ENCODE peak calls at places on chromosomes 5 and 9, in six cellular contexts. H is HL-60, B is heart left ventricle, T is fibroblast of lung, I is A673, X is upper lobe of right lung. A is an unnamed sample.

GRCh38 chr5:73796164-73797141 is 170.5 kb downstream of the ARHGEF28 start:
- DNase-seq in X (peak), B (peak), I (peak), H (peak), T (peak), A (peak)

GRCh38 chr5:18465833-18466681 is 831.8 kb downstream of the TAF11L14 start:
- DNase-seq in I (peak), X (no peak), H (peak), B (peak), T (peak), A (no peak)

GRCh38 chr5:142109356-142110045 is 922 bp downstream of the NDFIP1 start:
- DNase-seq in T (peak), X (no peak), B (no peak), H (no peak), I (peak), A (no peak)

GRCh38 chr5:149323235-149324205 is 21.8 kb upstream of the GRPEL2 start:
- DNase-seq in T (peak), I (no peak), X (no peak), H (no peak), B (no peak), A (no peak)

GRCh38 chr5:96662725-96663513 is 743 bp downstream of the CAST start:
- DNase-seq in X (peak), B (peak), I (peak), H (no peak), T (peak), A (no peak)

GRCh38 chr5:156819537-156819936 is 30.6 kb upstream of the PPP1R2B start:
- DNase-seq in H (no peak), T (no peak), X (no peak), I (no peak), B (no peak), A (no peak)

GRCh38 chr5:13278148-13278547 is 666.3 kb downstream of the DNAH5 start:
- DNase-seq in I (peak), T (no peak), B (no peak), H (no peak), X (no peak), A (no peak)

GRCh38 chr9:83023151-83023550 is 39.8 kb downstream of the RASEF start:
- DNase-seq in I (no peak), B (no peak), H (no peak), T (no peak), X (no peak), A (no peak)

GRCh38 chr5:173829826-173830225 is 58.3 kb upstream of the CPEB4 start:
- DNase-seq in I (no peak), X (no peak), T (no peak), B (no peak), H (no peak), A (no peak)

GRCh38 chr9:94630281-94630680 is 9.0 kb downstream of the FBP1 start:
- DNase-seq in T (no peak), B (no peak), H (no peak), X (no peak), I (no peak), A (no peak)

GRCh38 chr5:132831095-132831860 is 831 bp upstream of the SHROOM1 start:
- DNase-seq in T (no peak), B (no peak), H (no peak), I (no peak), X (no peak), A (no peak)
- H3K4me3 ChIP-seq in T (no peak), B (peak), H (no peak), I (peak), X (peak), A (peak)

DNA sequence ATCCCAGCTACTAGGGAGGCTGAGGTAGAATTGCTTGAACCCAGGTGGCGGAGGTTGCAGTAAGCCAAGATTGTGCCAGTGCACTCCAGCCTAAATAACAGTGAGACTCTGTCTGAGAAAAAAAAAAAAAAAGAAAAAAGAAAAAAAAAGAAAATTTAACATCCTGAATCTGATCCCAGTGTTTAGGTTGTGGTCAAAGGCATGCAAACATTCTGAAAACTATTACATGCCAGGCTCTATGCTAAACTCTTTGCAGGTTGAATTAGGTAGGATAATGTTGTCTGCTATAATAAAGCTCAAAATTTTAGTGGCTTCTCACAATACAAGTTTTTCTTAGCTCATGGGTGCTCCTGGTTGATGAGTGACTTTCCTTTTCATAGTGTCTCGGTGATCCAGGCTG is 367.4 kb downstream of the PSAT1 start:
- DNase-seq in T (no peak), B (no peak), H (no peak), I (no peak), X (no peak), A (no peak)
- TF ChIP-seq CTCF in T (no peak), B (no peak), H (no peak), I (no peak), X (no peak), A (no peak)

DNA sequence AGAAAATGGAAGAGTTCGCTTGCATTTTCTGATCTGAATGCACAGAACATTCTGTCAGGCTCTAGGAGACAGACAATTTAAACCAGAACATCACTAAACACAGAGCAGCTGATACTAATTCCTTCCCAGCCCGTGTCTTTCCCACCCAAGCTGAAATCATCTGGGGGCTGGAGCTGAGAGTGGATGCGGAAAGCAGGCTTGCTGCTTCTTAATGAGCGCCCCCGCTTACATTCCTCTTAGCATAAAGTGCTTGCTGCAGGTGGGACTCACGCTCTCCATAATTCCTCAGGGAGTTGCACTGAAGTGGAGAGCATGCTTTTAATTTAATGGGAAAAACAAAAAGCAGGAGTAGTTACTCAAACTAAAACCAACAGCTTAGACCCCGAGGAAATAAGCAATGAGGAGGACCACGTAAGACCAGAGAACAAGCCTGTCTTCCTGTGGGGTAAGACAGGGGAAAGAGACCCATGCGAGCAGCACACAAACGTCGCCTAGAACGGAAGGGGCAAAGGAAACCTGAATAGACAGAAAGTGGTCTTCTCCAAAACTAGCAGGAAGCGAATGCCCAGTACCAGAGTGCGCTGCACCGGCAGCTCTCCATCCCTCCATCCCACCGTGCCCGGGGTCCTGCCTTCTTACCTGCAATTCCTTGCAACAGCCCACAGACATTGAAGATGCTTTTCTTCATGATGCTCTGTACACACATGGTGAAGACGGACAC is 139.3 kb downstream of the LHFPL2 start:
- DNase-seq in B (no peak), I (no peak), X (no peak), T (no peak), H (no peak), A (no peak)
- H3K4me3 ChIP-seq in B (peak), I (no peak), X (peak), T (peak), H (peak), A (no peak)

GRCh38 chr9:106726070-106726815 is 136.7 kb upstream of the ZNF462 start:
- DNase-seq in X (no peak), T (no peak), I (no peak), H (no peak), B (peak), A (no peak)
- TF ChIP-seq CTCF in X (no peak), T (no peak), I (no peak), H (no peak), B (no peak), A (no peak)

GRCh38 chr9:86948153-86948929 is 1.0 kb upstream of the GAS1 start:
- DNase-seq in B (peak), T (peak), X (peak), H (peak), I (peak), A (peak)
- H3K4me3 ChIP-seq in B (peak), T (peak), X (peak), H (peak), I (peak), A (peak)

DNA sequence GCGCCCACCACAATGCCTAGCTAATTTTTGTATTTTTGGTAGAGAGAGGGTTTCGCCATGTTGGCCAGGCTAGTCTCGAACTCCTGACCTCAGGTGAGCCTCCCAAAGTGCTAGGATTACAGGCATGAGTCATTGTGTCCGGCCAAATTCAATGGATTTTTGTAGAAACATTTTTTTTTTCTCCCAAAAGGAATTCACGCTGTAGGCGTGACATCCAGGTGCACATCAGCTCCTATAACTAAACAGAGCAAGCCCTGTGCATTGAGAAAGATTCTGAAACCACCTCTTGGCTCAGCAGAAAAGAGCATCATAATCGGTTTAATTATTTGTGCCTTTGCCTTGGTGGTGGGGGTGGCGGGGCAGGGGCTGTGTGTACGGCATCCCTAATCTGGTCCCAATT is 32.9 kb upstream of the DAB2IP start:
- DNase-seq in I (no peak), T (no peak), X (no peak), H (no peak), B (no peak), A (no peak)
- TF ChIP-seq CTCF in I (no peak), T (no peak), X (no peak), H (no peak), B (no peak), A (no peak)

DNA sequence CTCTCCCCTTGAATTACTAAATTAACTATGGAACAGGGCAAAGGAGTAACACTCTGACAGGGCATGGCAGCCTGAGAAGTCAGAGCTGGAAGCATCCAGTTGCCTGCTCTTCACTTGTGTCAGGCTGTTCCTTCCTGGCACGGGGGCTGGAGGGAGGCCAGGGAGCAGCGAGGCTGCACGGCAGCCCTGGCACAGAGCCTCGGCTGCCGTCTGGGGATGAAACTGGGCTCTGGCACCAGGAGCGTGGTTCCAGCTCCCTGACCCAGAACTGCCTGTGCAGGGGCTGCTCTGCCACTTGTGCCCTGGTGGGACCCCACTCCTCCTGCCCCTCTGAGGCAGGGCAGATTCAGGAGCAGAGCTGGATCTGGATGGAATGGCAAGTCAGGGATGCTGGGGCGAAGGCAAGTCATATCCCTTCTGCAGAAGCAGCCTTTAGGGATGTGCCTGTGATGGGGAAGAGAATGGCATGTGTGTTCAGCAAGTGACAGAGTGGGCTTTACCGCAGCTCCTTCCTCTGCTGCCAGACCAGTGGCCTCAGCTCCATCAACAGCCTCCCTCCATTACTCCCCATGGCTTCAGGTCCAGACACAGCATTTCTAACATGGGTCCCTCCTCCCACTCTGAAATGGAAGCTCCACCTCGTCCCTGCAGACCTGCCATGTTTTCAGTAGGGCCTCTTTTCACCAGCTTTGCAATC is 42.1 kb upstream of the PDE8B start:
- DNase-seq in T (peak), B (peak), X (peak), I (peak), H (no peak), A (no peak)
- H3K4me3 ChIP-seq in T (peak), B (no peak), X (no peak), I (no peak), H (no peak), A (no peak)

DNA sequence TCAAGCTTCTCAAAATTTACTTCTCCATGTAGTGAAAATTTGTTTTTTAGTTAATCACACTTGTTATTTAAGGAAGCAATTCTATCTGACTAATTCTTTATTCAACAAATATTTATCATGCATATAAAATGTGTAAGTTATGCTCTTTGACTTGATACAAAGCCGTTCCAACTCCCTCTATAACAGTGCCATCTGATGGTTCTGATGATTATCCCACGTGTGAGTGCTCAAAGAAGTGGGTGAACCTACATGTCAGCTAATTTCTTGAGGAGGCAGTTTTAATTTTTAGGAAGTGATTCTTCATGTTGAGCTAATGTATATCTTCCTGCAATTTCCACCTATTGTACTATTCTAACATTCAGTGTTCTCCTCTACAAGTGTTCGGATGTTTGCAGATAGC is 88.8 kb upstream of the BRINP1 start:
- DNase-seq in X (no peak), B (no peak), I (no peak), H (no peak), T (no peak), A (no peak)
- TF ChIP-seq CTCF in X (no peak), B (no peak), I (no peak), H (no peak), T (no peak), A (no peak)

A was measured in GM12864.